ENCODE peak calls at places on chromosomes 1 and 21, in ten cellular contexts. B, F, G, J, A, H, O, Z, Q and W are unnamed samples.

GRCh38 chr1:44484155-44484688 is 79.2 kb downstream of the RNF220 start:
- DNase-seq in B (no peak), F (no peak), G (peak; percentile 76), J (no peak), A (no peak), H (no peak), O (no peak), Z (no peak), Q (no peak), W (peak; percentile 13)

GRCh38 chr1:46948629-46949282 is 7.5 kb upstream of the CYP4A11 start:
- DNase-seq in B (no peak), F (no peak), G (no peak), J (no peak), A (no peak), H (no peak), O (no peak), Z (no peak), Q (no peak), W (no peak)

GRCh38 chr1:57312869-57313268 is 111.0 kb downstream of the DAB1 start:
- DNase-seq in B (no peak), F (no peak), G (no peak), J (no peak), A (no peak), H (no peak), O (no peak), Z (no peak), Q (no peak), W (no peak)

GRCh38 chr21:22136770-22137169 is 1138.6 kb downstream of the NCAM2 start:
- DNase-seq in B (no peak), F (no peak), G (no peak), J (no peak), A (no peak), H (no peak), O (no peak), Z (no peak), Q (no peak), W (no peak)

GRCh38 chr1:161020573-161021167 is at the start of gene F11R:
- DNase-seq in B (no peak), F (no peak), G (peak; percentile 79), J (no peak), A (no peak), H (peak; percentile 81), O (no peak), Z (no peak), Q (no peak), W (peak; percentile 49)

GRCh38 chr1:30837653-30838052 is 70.9 kb downstream of the SDC3 start:
- DNase-seq in B (no peak), F (no peak), G (no peak), J (no peak), A (no peak), H (no peak), O (no peak), Z (no peak), Q (no peak), W (no peak)

GRCh38 chr1:22969224-22969829 is 3.3 kb downstream of the LACTBL1 start:
- DNase-seq in B (no peak), F (no peak), G (no peak), J (peak; percentile 25), A (no peak), H (peak; percentile 80), O (peak; percentile 96), Z (no peak), Q (no peak), W (peak; percentile 86)

GRCh38 chr1:155322571-155322952 is 1.9 kb downstream of the RUSC1 start:
- DNase-seq in B (no peak), F (no peak), G (no peak), J (no peak), A (no peak), H (peak; percentile 44), O (peak; percentile 13), Z (no peak), Q (no peak), W (peak; percentile 52)

GRCh38 chr1:190436615-190437014 is 41.0 kb downstream of the BRINP3 start:
- DNase-seq in B (no peak), F (no peak), G (no peak), J (no peak), A (no peak), H (no peak), O (peak; percentile 27), Z (no peak), Q (no peak), W (peak; percentile 8)